ENCODE peak calls at places on chromosomes 6 and 20, in seven cellular contexts. H is HepG2, T is HCT116, J is H1, W is SK-N-SH, A is K562, E is GM12878. R is an unnamed sample.

GRCh38 chr6:379367-380181 is 12.0 kb upstream of the IRF4 start:
- DNase-seq in A (no peak), J (no peak), H (no peak), T (no peak), E (no peak), W (no peak), R (peak; percentile 47)

GRCh38 chr6:149285626-149286025 is 31.9 kb upstream of the TAB2 start:
- DNase-seq in A (no peak), T (no peak), H (no peak), E (no peak), W (no peak), J (no peak), R (no peak)

GRCh38 chr6:45191414-45191813 is 136.7 kb upstream of the RUNX2 start:
- DNase-seq in E (no peak), J (no peak), H (no peak), T (no peak), W (no peak), A (no peak), R (no peak)

GRCh38 chr6:106116125-106116524 is 30.0 kb downstream of the PRDM1 start:
- DNase-seq in H (no peak), A (no peak), W (no peak), E (no peak), J (no peak), T (no peak), R (peak; percentile 46)

GRCh38 chr6:119727504-119728219 is 378.1 kb upstream of the MAN1A1 start:
- DNase-seq in A (peak; percentile 22), H (peak; percentile 26), T (no peak), J (no peak), E (no peak), W (no peak), R (peak; percentile 91)

GRCh38 chr6:142744836-142745235 is 200.1 kb downstream of the HIVEP2 start:
- DNase-seq in A (no peak), J (no peak), H (no peak), W (no peak), E (no peak), T (no peak), R (no peak)

GRCh38 chr6:168216741-168217140 is 102.8 kb downstream of the DACT2 start:
- DNase-seq in A (no peak), E (no peak), H (no peak), T (no peak), W (no peak), J (no peak), R (no peak)

GRCh38 chr6:118968416-118968815 is 33.5 kb upstream of the MCM9 start:
- DNase-seq in J (no peak), A (peak; percentile 49), E (no peak), T (peak; percentile 12), W (no peak), H (peak; percentile 26), R (peak; percentile 22)

GRCh38 chr6:137832110-137832509 is 34.9 kb upstream of the TNFAIP3 start:
- DNase-seq in J (no peak), E (no peak), H (no peak), A (peak; percentile 70), T (peak; percentile 73), W (no peak), R (no peak)

GRCh38 chr6:12545837-12546658 is 170.5 kb upstream of the PHACTR1 start:
- DNase-seq in H (no peak), A (no peak), W (no peak), E (no peak), J (no peak), T (peak; percentile 6), R (no peak)

GRCh38 chr6:51398793-51399192 is 580.1 kb downstream of the TFAP2B start:
- DNase-seq in E (no peak), H (no peak), J (no peak), T (no peak), A (peak; percentile 14), W (no peak), R (peak; percentile 13)

GRCh38 chr6:141445928-141446628 is 686.6 kb upstream of the GJE1 start:
- DNase-seq in J (no peak), T (no peak), A (no peak), W (no peak), E (no peak), H (no peak), R (no peak)

GRCh38 chr20:19986419-19986818 is 30.7 kb upstream of the NAA20 start:
- DNase-seq in E (no peak), A (no peak), H (no peak), J (no peak), T (no peak), W (no peak), R (no peak)

GRCh38 chr6:144574796-144575195 is 289.7 kb downstream of the UTRN start:
- DNase-seq in A (no peak), J (no peak), T (no peak), W (no peak), H (no peak), E (no peak), R (no peak)

GRCh38 chr20:53149184-53149651 is 177.1 kb downstream of the TSHZ2 start:
- DNase-seq in E (no peak), H (no peak), A (no peak), J (no peak), W (no peak), T (no peak), R (no peak)

GRCh38 chr20:53142651-53143177 is 170.6 kb downstream of the TSHZ2 start:
- DNase-seq in E (no peak), T (no peak), A (no peak), W (no peak), J (no peak), H (no peak), R (no peak)

GRCh38 chr20:53149652-53150205 is 177.6 kb downstream of the TSHZ2 start:
- DNase-seq in A (no peak), T (no peak), J (no peak), W (no peak), E (no peak), H (no peak), R (no peak)

GRCh38 chr20:53148764-53149163 is 176.6 kb downstream of the TSHZ2 start:
- DNase-seq in T (no peak), A (no peak), H (no peak), W (no peak), J (no peak), E (no peak), R (no peak)

GRCh38 chr20:53146201-53146891 is 174.2 kb downstream of the TSHZ2 start:
- DNase-seq in A (no peak), H (no peak), W (no peak), J (no peak), T (no peak), E (no peak), R (no peak)
- TF ChIP-seq JUND in A (no peak), H (no peak), W (no peak), J (no peak), T (no peak), E (no peak), R (no peak)

GRCh38 chr6:33289784-33290315 is 449 bp downstream of the PFDN6 start:
- DNase-seq in E (no peak), A (peak; percentile 42), T (no peak), W (peak; percentile 45), H (no peak), J (no peak), R (no peak)

GRCh38 chr6:33290459-33290858 is 1.1 kb downstream of the PFDN6 start:
- DNase-seq in T (no peak), J (no peak), W (no peak), A (no peak), H (no peak), E (no peak), R (no peak)

GRCh38 chr6:33288141-33288941 is 698 bp downstream of the WDR46 start:
- DNase-seq in T (no peak), A (no peak), E (no peak), J (no peak), W (peak; percentile 36), H (no peak), R (no peak)

GRCh38 chr6:33288942-33289783 is at the start of the genes PFDN6 and WDR46:
- DNase-seq in E (peak; percentile 89), W (peak; percentile 88), A (peak; percentile 95), J (no peak), H (peak; percentile 95), T (peak; percentile 83), R (peak; percentile 88)

DNA sequence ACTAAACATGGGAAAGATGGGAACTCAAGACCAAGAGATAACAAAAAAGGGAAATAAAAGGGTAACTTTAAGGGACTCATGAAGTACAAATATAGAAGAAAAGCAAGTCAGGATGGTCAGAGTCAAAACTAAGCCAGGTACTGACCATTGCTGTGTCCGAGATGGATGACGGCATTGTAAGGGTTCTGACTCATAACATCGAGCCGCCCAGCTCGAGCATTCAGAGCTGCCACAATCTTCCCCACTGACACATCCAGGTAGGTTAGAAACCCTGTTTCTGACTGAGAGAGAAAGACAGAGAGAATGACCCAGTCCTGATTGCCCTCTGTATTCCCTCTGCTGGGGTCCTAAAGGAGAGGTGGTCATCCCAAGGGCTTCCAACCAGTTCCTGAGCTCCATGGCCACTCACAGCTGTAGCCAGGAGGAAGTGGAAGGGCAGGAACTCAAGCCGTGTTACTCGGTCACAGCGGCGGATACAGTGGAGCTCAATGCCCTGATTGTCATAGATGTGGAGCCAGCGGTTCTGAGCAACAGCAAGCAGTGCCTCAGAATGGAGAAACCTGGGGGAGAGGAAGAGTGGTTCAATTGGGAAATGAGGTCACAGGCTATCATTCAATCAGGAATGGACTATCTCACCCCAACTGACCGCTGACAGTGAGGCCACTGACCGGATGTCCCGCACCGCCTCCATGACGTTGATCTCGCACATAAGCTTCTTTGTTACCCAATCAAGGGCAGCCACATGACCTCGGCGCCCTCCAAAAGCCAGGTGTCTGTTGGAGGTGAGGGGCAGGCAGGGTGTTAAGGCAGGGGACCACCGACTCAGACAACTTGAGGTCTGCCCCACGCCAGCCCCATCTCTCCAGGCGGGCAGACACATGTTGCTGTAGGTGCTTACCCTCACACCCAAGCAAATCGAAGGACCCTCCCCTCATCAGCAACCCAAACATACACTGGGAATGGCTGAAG is 1.8 kb downstream of the WDR46 start:
- DNase-seq in A (no peak), H (no peak), E (no peak), T (no peak), J (no peak), W (no peak), R (no peak)
- TF ChIP-seq JUND in A (no peak), H (no peak), E (no peak), T (no peak), J (no peak), W (no peak), R (no peak)

GRCh38 chr6:36028887-36029324 is 1.3 kb downstream of the MAPK14 start:
- DNase-seq in E (no peak), W (peak; percentile 53), H (peak; percentile 52), A (peak; percentile 76), J (no peak), T (no peak), R (no peak)

GRCh38 chr6:36032245-36032644 is 4.6 kb downstream of the MAPK14 start:
- DNase-seq in W (no peak), H (no peak), J (no peak), A (no peak), T (no peak), E (no peak), R (no peak)

GRCh38 chr6:36028088-36028886 is 679 bp downstream of the MAPK14 start:
- DNase-seq in A (peak; percentile 60), E (no peak), J (no peak), T (no peak), W (peak; percentile 41), H (peak; percentile 46), R (peak; percentile 45)

GRCh38 chr6:36027501-36028087 is at the start of gene MAPK14:
- DNase-seq in H (peak; percentile 100), J (peak; percentile 97), W (peak; percentile 97), E (peak; percentile 96), T (peak; percentile 100), A (peak; percentile 100), R (peak; percentile 93)

GRCh38 chr6:36029464-36029863 is 1.9 kb downstream of the MAPK14 start:
- DNase-seq in W (no peak), E (no peak), J (no peak), H (peak; percentile 68), T (no peak), A (peak; percentile 53), R (peak; percentile 48)
- TF ChIP-seq JUND in W (no peak), E (no peak), J (no peak), H (no peak), T (no peak), A (no peak), R (no peak)

GRCh38 chr6:139904158-139904533 is 529.7 kb upstream of the CITED2 start:
- DNase-seq in T (no peak), E (peak; percentile 23), A (no peak), J (no peak), H (no peak), W (no peak), R (no peak)
- TF ChIP-seq JUND in T (no peak), E (no peak), A (no peak), J (no peak), H (no peak), W (no peak), R (no peak)

R was measured in T47D.